ENCODE peak calls at places on chromosomes 1 and 21, in six cellular contexts. R is heart left ventricle; M is CD8-positive, alpha-beta T cell; L is lung; S is H1; E is psoas muscle. Y is an unnamed sample.

GRCh38 chr1:236156512-236157208 is 14.3 kb downstream of the GPR137B start:
- DNase-seq in E (no peak), M (no peak), L (peak; percentile 46), R (peak; percentile 74), S (no peak), Y (peak; percentile 67)

GRCh38 chr21:44065428-44065827 is 41.8 kb upstream of the PWP2 start:
- DNase-seq in E (no peak), L (no peak), S (no peak), R (no peak), M (peak; percentile 79), Y (no peak)

GRCh38 chr1:176178316-176178715 is 28.8 kb downstream of the COP1 start:
- DNase-seq in R (no peak), L (no peak), S (no peak), E (no peak), M (no peak), Y (no peak)

GRCh38 chr21:35738342-35738961 is 321.9 kb downstream of the SETD4 start:
- DNase-seq in M (no peak), L (no peak), R (no peak), E (no peak), S (no peak), Y (no peak)

GRCh38 chr1:111227434-111227833 is at the start of gene CHI3L2:
- DNase-seq in S (no peak), E (no peak), R (no peak), M (no peak), L (no peak), Y (no peak)

GRCh38 chr1:2411801-2412394 is 466 bp downstream of the PEX10 start:
- DNase-seq in R (peak; percentile 73), M (peak; percentile 54), S (no peak), L (no peak), E (no peak), Y (no peak)

GRCh38 chr1:49048188-49048587 is 271.5 kb upstream of the BEND5 start:
- DNase-seq in M (no peak), R (no peak), S (no peak), E (no peak), L (no peak), Y (no peak)

GRCh38 chr1:179728266-179728665 is 14.8 kb upstream of the FAM163A start:
- DNase-seq in R (no peak), S (no peak), E (no peak), M (no peak), L (no peak), Y (no peak)

GRCh38 chr1:210746024-210746423 is 387.9 kb downstream of the KCNH1 start:
- DNase-seq in S (no peak), M (no peak), L (no peak), E (no peak), R (no peak), Y (no peak)

GRCh38 chr1:5109652-5110051 is 455.2 kb downstream of the AJAP1 start:
- DNase-seq in E (no peak), M (no peak), S (no peak), L (no peak), R (no peak), Y (no peak)

GRCh38 chr1:26288311-26288941 is 8.5 kb downstream of the SH3BGRL3 start:
- DNase-seq in E (no peak), L (no peak), S (no peak), M (peak; percentile 75), R (no peak), Y (no peak)
- H3K4me1 ChIP-seq in E (peaks cover 31% of the 10 kb centered on the region), L (peaks cover 18% of the 10 kb centered on the region), S (peaks cover 20% of the 10 kb centered on the region), M (peaks cover 96% of the 10 kb centered on the region), R (peaks cover 14% of the 10 kb centered on the region), Y (peaks cover 53% of the 10 kb centered on the region)

DNA sequence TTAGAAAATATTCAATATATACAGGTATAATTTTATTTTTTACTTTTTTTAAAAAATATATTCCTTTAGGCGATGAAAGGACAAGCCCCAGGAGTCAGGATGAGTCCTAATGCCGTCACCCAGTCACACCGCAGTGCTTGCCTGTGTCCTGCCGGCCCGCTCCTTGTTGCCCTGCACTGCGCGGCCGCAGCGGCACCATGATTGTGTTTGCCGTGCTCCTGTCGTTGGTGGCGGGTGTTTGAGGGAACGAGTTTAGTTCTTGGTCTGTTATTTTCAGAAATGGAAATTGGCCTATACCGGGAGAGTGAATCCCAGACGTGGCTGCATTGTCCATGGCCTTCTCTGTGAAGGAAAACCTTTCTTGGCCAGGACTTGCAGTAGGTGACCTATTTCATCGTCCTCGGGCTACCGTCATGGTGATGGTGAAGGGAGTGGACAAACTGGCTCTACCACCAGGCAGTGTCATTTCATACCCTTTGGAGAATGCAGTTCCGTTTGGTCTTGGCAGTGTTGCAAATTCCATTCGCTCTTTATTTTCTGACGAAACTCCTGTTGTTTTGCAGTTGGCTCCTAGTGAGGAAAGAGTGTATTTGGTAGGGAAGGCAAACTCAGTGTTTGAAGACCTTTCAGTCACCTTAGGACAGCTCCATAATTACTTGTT is 45.9 kb upstream of the CRB1 start:
- DNase-seq in L (no peak), E (no peak), R (no peak), S (no peak), M (no peak), Y (no peak)
- H3K4me1 ChIP-seq in L (no peaks in the 10 kb centered on the region), E (no peaks in the 10 kb centered on the region), R (no peaks in the 10 kb centered on the region), S (no peaks in the 10 kb centered on the region), M (no peaks in the 10 kb centered on the region), Y (no peaks in the 10 kb centered on the region)

GRCh38 chr1:234955107-234955731 is 173.4 kb downstream of the TOMM20 start:
- DNase-seq in S (no peak), R (peak; percentile 78), L (peak; percentile 50), M (peak; percentile 60), E (peak; percentile 68), Y (peak; percentile 82)
- H3K4me1 ChIP-seq in S (peaks cover 16% of the 10 kb centered on the region), R (peaks cover 3% of the 10 kb centered on the region), L (peaks cover 7% of the 10 kb centered on the region), M (peaks cover 26% of the 10 kb centered on the region), E (peaks cover 36% of the 10 kb centered on the region), Y (peaks cover 35% of the 10 kb centered on the region)

DNA sequence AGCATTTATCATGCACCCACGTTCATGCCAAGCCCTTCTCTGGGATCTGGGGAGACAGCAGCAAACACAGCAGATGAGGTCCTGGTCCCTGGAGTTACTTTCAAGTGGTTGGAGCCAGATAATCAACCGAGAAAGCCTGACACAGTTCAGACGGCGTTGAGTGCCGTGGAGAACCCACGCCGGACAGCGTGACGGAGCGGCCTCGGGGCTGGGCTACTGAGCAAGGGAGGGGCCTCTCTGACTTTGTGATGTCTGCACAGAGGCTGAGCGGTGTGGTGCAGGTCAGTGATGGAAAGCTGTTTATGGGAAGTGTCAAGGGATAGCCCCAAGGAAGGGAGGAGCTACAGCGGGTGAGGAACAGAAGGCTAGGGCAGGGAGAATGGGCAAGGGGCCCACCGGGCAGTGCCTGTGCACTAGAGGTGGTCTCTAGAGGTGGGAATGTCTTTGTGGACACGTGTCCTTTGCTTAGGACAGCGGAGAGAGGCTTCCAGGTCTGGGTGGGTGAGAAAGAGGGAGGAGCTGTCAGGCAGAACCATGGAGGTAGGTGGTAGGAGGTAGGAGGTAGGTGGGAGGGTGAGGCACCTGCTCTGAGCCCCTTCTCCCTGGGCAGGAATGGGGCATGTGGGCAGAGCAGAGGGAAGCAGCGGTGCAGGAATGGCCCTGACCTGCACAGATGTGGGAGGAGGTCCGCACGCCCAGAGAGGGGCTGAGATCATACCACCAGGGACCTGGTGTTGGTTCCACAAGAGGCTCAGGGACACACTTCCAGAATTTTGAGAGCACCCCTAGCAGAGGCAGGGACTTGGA is 62.8 kb downstream of the RUNX3 start:
- DNase-seq in M (peak; percentile 42), E (no peak), L (peak; percentile 26), R (no peak), S (no peak), Y (peak; percentile 32)
- H3K4me1 ChIP-seq in M (peaks cover 21% of the 10 kb centered on the region), E (no peaks in the 10 kb centered on the region), L (peaks cover 9% of the 10 kb centered on the region), R (no peaks in the 10 kb centered on the region), S (peaks cover 3% of the 10 kb centered on the region), Y (no peaks in the 10 kb centered on the region)

Y was measured in right atrium auricular region.